ENCODE peak calls at places on chromosome 18, in four cellular contexts. P is left lobe of liver, V is psoas muscle, I is HT-29. L is an unnamed sample.

GRCh38 chr18:986071-986470 is 81.4 kb downstream of the ADCYAP1 start:
- DNase-seq in P (no peak), V (no peak), I (no peak), L (no peak)

GRCh38 chr18:66728951-66729350 is 125.1 kb upstream of the CDH19 start:
- DNase-seq in P (no peak), V (no peak), I (no peak), L (no peak)

GRCh38 chr18:37709740-37710139 is 144.1 kb upstream of the CELF4 start:
- DNase-seq in P (no peak), V (no peak), I (no peak), L (no peak)

GRCh38 chr18:36398419-36398818 is 100.9 kb downstream of the FHOD3 start:
- DNase-seq in P (no peak), V (no peak), I (no peak), L (no peak)

GRCh38 chr18:54254265-54254758 is 15.0 kb upstream of the POLI start:
- DNase-seq in P (peak), V (no peak), I (peak), L (peak)

GRCh38 chr18:3852321-3852720 is 402.3 kb downstream of the TGIF1 start:
- DNase-seq in P (no peak), V (no peak), I (peak), L (no peak)

GRCh38 chr18:54109131-54109683 is 115.3 kb downstream of the MBD2 start:
- DNase-seq in P (no peak), V (no peak), I (no peak), L (no peak)

GRCh38 chr18:76351961-76352581 is 143.0 kb downstream of the ZNF516 start:
- DNase-seq in P (no peak), V (peak), I (peak), L (no peak)

GRCh38 chr18:79680891-79681339 is 1.3 kb downstream of the CTDP1 start:
- DNase-seq in P (no peak), V (no peak), I (peak), L (no peak)

GRCh38 chr18:7152485-7152884 is 34.9 kb upstream of the LAMA1 start:
- DNase-seq in P (no peak), V (no peak), I (no peak), L (no peak)

GRCh38 chr18:8489761-8490160 is 119.5 kb upstream of the RAB12 start:
- DNase-seq in P (no peak), V (no peak), I (no peak), L (no peak)

GRCh38 chr18:76927216-76927725 is 104.9 kb downstream of the ZNF236 start:
- DNase-seq in P (no peak), V (no peak), I (no peak), L (no peak)

GRCh38 chr18:23106575-23106974 is 28.7 kb upstream of the CABLES1 start:
- DNase-seq in P (no peak), V (no peak), I (peak), L (no peak)

GRCh38 chr18:73812423-73812822 is 335.2 kb downstream of the FBXO15 start:
- DNase-seq in P (no peak), V (no peak), I (no peak), L (no peak)

GRCh38 chr18:63730788-63731187 is 28.0 kb downstream of the SERPINB11 start:
- DNase-seq in P (no peak), V (no peak), I (peak), L (no peak)

GRCh38 chr18:70169747-70170146 is 35.7 kb downstream of the RTTN start:
- DNase-seq in P (no peak), V (no peak), I (no peak), L (no peak)

GRCh38 chr18:42001801-42002200 is 46.8 kb downstream of the PIK3C3 start:
- DNase-seq in P (no peak), V (no peak), I (no peak), L (no peak)

GRCh38 chr18:68714356-68714706 is 577 bp downstream of the TMX3 start:
- DNase-seq in P (no peak), V (no peak), I (peak), L (no peak)

GRCh38 chr18:55269632-55270031 is 310.4 kb upstream of the CCDC68 start:
- DNase-seq in P (no peak), V (no peak), I (no peak), L (no peak)

GRCh38 chr18:23265691-23266399 is 130.6 kb downstream of the CABLES1 start:
- DNase-seq in P (no peak), V (no peak), I (no peak), L (no peak)